ENCODE peak calls at places on chromosomes 1 and 21, in five cellular contexts. J, D, E, L and A are unnamed samples.

GRCh38 chr1:210647406-210648333 is 319.0 kb downstream of the HHAT start:
- DNase-seq in J (no peak), D (no peak), E (no peak), L (no peak), A (no peak)

GRCh38 chr1:244603498-244603897 is 49.4 kb upstream of the DESI2 start:
- DNase-seq in J (no peak), D (no peak), E (no peak), L (no peak), A (no peak)

GRCh38 chr1:53807916-53808315 is 30.2 kb downstream of the NDC1 start:
- DNase-seq in J (no peak), D (no peak), E (no peak), L (no peak), A (no peak)

GRCh38 chr1:207073906-207074820 is 14.5 kb upstream of the C4BPB start:
- DNase-seq in J (no peak), D (no peak), E (no peak), L (no peak), A (no peak)

GRCh38 chr1:177914603-177915002 is 55.3 kb downstream of the SEC16B start:
- DNase-seq in J (no peak), D (no peak), E (no peak), L (no peak), A (no peak)

GRCh38 chr1:116374340-116375164 is 1.5 kb downstream of the ATP1A1 start:
- DNase-seq in J (no peak), D (peak), E (no peak), L (peak), A (no peak)

GRCh38 chr1:241706967-241707366 is 54.9 kb downstream of the WDR64 start:
- DNase-seq in J (no peak), D (no peak), E (no peak), L (peak), A (no peak)

GRCh38 chr1:233368106-233368783 is 40.7 kb downstream of the MAP3K21 start:
- DNase-seq in J (no peak), D (no peak), E (no peak), L (no peak), A (no peak)

GRCh38 chr1:240866724-240867123 is 254.8 kb upstream of the GREM2 start:
- DNase-seq in J (no peak), D (no peak), E (no peak), L (no peak), A (no peak)

GRCh38 chr1:14896381-14897079 is 257.0 kb upstream of the TMEM51 start:
- DNase-seq in J (no peak), D (no peak), E (no peak), L (no peak), A (no peak)

GRCh38 chr1:193448682-193449461 is 262.5 kb upstream of the B3GALT2 start:
- DNase-seq in J (no peak), D (no peak), E (no peak), L (no peak), A (no peak)

GRCh38 chr1:115136106-115136505 is 46.8 kb upstream of the TSPAN2 start:
- DNase-seq in J (no peak), D (no peak), E (no peak), L (no peak), A (no peak)

GRCh38 chr1:5962265-5963105 is 29.7 kb downstream of the NPHP4 start:
- DNase-seq in J (peak), D (no peak), E (no peak), L (no peak), A (no peak)

GRCh38 chr1:41242645-41243171 is 602 bp upstream of the SCMH1 start:
- DNase-seq in J (no peak), D (no peak), E (no peak), L (peak), A (no peak)

GRCh38 chr1:45723248-45723930 is 27.1 kb downstream of the IPP start:
- DNase-seq in J (no peak), D (no peak), E (no peak), L (no peak), A (no peak)

GRCh38 chr1:60262701-60263100 is 189.1 kb upstream of the C1orf87 start:
- DNase-seq in J (no peak), D (no peak), E (no peak), L (no peak), A (no peak)

GRCh38 chr21:32278068-32278467 is 781 bp downstream of the MIS18A start:
- DNase-seq in J (no peak), D (no peak), E (no peak), L (no peak), A (no peak)

GRCh38 chr1:5478156-5478695 is 514.0 kb downstream of the NPHP4 start:
- DNase-seq in J (no peak), D (no peak), E (no peak), L (no peak), A (no peak)

GRCh38 chr21:23488245-23488644 is 2119.0 kb downstream of the MRPL39 start:
- DNase-seq in J (no peak), D (no peak), E (no peak), L (no peak), A (no peak)

GRCh38 chr1:151371340-151371739 is 1.2 kb downstream of the SELENBP1 start:
- DNase-seq in J (peak), D (peak), E (no peak), L (peak), A (peak)

GRCh38 chr1:48182441-48182840 is 40.1 kb upstream of the SLC5A9 start:
- DNase-seq in J (no peak), D (no peak), E (no peak), L (no peak), A (no peak)

GRCh38 chr1:158016651-158017335 is 23.3 kb downstream of the KIRREL1 start:
- DNase-seq in J (no peak), D (no peak), E (no peak), L (no peak), A (no peak)

DNA sequence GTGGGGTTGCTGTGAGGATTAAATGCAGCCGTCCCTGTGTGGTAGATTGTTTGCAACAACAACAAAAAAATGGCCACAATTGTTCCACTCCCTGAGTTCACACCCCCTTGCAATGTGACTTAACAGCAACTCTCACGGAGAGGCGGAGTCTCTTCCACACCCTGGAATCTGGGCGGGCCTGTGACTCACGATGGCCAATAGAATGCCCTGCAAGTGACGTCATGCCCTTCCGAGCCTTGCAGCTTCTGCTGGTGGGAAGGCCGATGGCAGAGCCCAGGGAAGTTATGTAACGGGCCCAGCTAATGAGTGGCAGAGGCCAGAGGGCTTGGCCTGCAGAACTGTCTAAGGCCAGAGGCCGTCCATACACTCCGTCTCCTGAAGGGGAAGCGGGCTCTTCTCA is 87.9 kb downstream of the RIPK4 start:
- DNase-seq in J (peak), D (peak), E (peak), L (peak), A (peak)
- TF ChIP-seq POLR2A in J (no peak), D (no peak), E (no peak), L (peak), A (no peak)

DNA sequence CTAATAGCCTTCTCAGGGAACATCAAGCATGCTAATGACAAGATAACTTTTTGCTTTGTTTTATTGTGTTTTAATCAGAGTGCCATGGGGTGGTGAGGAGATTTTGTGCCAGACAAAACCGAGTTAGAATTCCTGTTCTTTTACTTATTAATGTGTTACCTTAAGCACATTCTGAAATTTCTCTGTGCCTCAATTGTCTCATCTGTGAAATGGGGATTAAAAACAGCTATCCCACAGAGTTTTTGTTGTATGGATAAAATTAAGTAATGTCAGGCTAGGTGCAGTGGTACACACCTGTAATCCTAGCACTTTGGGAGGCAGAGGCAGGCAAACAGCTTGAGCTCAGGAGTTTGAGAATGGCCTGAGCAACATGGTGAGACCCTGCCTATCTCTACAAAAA is 138.0 kb downstream of the PROX1 start:
- DNase-seq in J (no peak), D (no peak), E (no peak), L (no peak), A (no peak)
- TF ChIP-seq CTCF in J (no peak), D (no peak), E (no peak), L (no peak), A (no peak)

DNA sequence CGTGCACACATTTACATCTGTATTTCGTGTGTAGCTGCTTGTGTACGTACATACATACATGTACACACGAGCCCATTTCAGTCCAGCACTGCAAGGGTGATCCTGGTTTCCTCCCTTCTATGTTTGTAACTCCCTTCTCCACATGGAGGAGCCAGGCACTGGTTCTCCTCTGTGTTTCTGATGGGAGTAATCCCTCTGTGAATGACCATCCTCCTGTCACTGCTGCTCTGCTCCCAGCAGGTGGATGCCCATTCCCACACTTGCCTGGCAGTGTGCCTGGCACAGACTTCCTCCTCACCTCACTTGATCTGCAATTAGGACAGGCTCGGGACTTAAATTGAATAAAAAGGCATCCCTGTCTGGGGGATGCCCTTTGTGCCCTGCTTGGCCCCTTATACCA is 37.1 kb downstream of the TRAPPC10 start:
- DNase-seq in J (no peak), D (no peak), E (no peak), L (no peak), A (no peak)
- TF ChIP-seq POLR2AphosphoS5 in J (no peak), D (no peak), E (no peak), L (no peak), A (no peak)

GRCh38 chr1:87369736-87370135 is 41.1 kb downstream of the LMO4 start:
- DNase-seq in J (no peak), D (no peak), E (no peak), L (no peak), A (no peak)
- TF ChIP-seq POLR2A in J (no peak), D (no peak), E (no peak), L (no peak), A (no peak)